ENCODE peak calls at places on chromosomes 13 and 19, in ten cellular contexts. One of them, this sample, is unnamed.

GRCh38 chr19:51799311-51799997 is 4.5 kb downstream of the FPR3 start:
- DNase-seq in CD4-positive, alpha-beta T cell: no peak
- DNase-seq in AG04450: peak
- DNase-seq in ovary: peak
- DNase-seq in AG10803: peak
- DNase-seq in HFF-Myc: peak
- DNase-seq in A673: peak
- DNase-seq in neural progenitor cell: no peak
- DNase-seq in GM13977: no peak
- DNase-seq in endothelial cell: no peak
- DNase-seq in this sample: peak

GRCh38 chr13:58343081-58343480 is 711.5 kb downstream of the PCDH17 start:
- DNase-seq in CD4-positive, alpha-beta T cell: no peak
- DNase-seq in AG04450: no peak
- DNase-seq in ovary: no peak
- DNase-seq in AG10803: no peak
- DNase-seq in HFF-Myc: no peak
- DNase-seq in A673: peak
- DNase-seq in neural progenitor cell: no peak
- DNase-seq in GM13977: no peak
- DNase-seq in endothelial cell: no peak
- DNase-seq in this sample: no peak

GRCh38 chr13:66154981-66155380 is 1075.2 kb downstream of the PCDH9 start:
- DNase-seq in CD4-positive, alpha-beta T cell: no peak
- DNase-seq in AG04450: no peak
- DNase-seq in ovary: no peak
- DNase-seq in AG10803: peak
- DNase-seq in HFF-Myc: no peak
- DNase-seq in A673: peak
- DNase-seq in neural progenitor cell: no peak
- DNase-seq in GM13977: no peak
- DNase-seq in endothelial cell: no peak
- DNase-seq in this sample: no peak

GRCh38 chr19:3342246-3342645 is 24.1 kb upstream of the NFIC start:
- DNase-seq in CD4-positive, alpha-beta T cell: no peak
- DNase-seq in AG04450: no peak
- DNase-seq in ovary: no peak
- DNase-seq in AG10803: no peak
- DNase-seq in HFF-Myc: no peak
- DNase-seq in A673: no peak
- DNase-seq in neural progenitor cell: no peak
- DNase-seq in GM13977: no peak
- DNase-seq in endothelial cell: no peak
- DNase-seq in this sample: no peak

GRCh38 chr19:42057856-42058255 is 12.2 kb downstream of the GRIK5 start:
- DNase-seq in CD4-positive, alpha-beta T cell: no peak
- DNase-seq in AG04450: no peak
- DNase-seq in ovary: no peak
- DNase-seq in AG10803: no peak
- DNase-seq in HFF-Myc: no peak
- DNase-seq in A673: no peak
- DNase-seq in neural progenitor cell: no peak
- DNase-seq in GM13977: no peak
- DNase-seq in endothelial cell: no peak
- DNase-seq in this sample: no peak

GRCh38 chr19:1245884-1246816 is 2.2 kb upstream of the MIDN start:
- DNase-seq in CD4-positive, alpha-beta T cell: no peak
- DNase-seq in AG04450: no peak
- DNase-seq in ovary: peak
- DNase-seq in AG10803: no peak
- DNase-seq in HFF-Myc: no peak
- DNase-seq in A673: no peak
- DNase-seq in neural progenitor cell: peak
- DNase-seq in GM13977: no peak
- DNase-seq in endothelial cell: no peak
- DNase-seq in this sample: peak

GRCh38 chr13:103291693-103292572 is 225.7 kb upstream of the SLC10A2 start:
- DNase-seq in CD4-positive, alpha-beta T cell: no peak
- DNase-seq in AG04450: no peak
- DNase-seq in ovary: no peak
- DNase-seq in AG10803: no peak
- DNase-seq in HFF-Myc: no peak
- DNase-seq in A673: peak
- DNase-seq in neural progenitor cell: peak
- DNase-seq in GM13977: no peak
- DNase-seq in endothelial cell: no peak
- DNase-seq in this sample: no peak

GRCh38 chr13:114068723-114069322 is 63.6 kb downstream of the RASA3 start:
- DNase-seq in CD4-positive, alpha-beta T cell: no peak
- DNase-seq in AG04450: peak
- DNase-seq in ovary: no peak
- DNase-seq in AG10803: peak
- DNase-seq in HFF-Myc: peak
- DNase-seq in A673: no peak
- DNase-seq in neural progenitor cell: no peak
- DNase-seq in GM13977: no peak
- DNase-seq in endothelial cell: no peak
- DNase-seq in this sample: no peak

GRCh38 chr13:30792257-30793000 is 57.1 kb downstream of the ALOX5AP start:
- DNase-seq in CD4-positive, alpha-beta T cell: no peak
- DNase-seq in AG04450: peak
- DNase-seq in ovary: peak
- DNase-seq in AG10803: peak
- DNase-seq in HFF-Myc: peak
- DNase-seq in A673: no peak
- DNase-seq in neural progenitor cell: peak
- DNase-seq in GM13977: no peak
- DNase-seq in endothelial cell: no peak
- DNase-seq in this sample: peak

GRCh38 chr13:111789011-111789410 is 277.9 kb upstream of the SOX1 start:
- DNase-seq in CD4-positive, alpha-beta T cell: no peak
- DNase-seq in AG04450: no peak
- DNase-seq in ovary: no peak
- DNase-seq in AG10803: no peak
- DNase-seq in HFF-Myc: no peak
- DNase-seq in A673: no peak
- DNase-seq in neural progenitor cell: no peak
- DNase-seq in GM13977: no peak
- DNase-seq in endothelial cell: no peak
- DNase-seq in this sample: no peak

GRCh38 chr13:28245465-28245864 is 107.1 kb downstream of the PAN3 start:
- DNase-seq in CD4-positive, alpha-beta T cell: no peak
- DNase-seq in AG04450: no peak
- DNase-seq in ovary: no peak
- DNase-seq in AG10803: no peak
- DNase-seq in HFF-Myc: no peak
- DNase-seq in A673: no peak
- DNase-seq in neural progenitor cell: no peak
- DNase-seq in GM13977: no peak
- DNase-seq in endothelial cell: no peak
- DNase-seq in this sample: no peak

GRCh38 chr19:28140201-28140600 is 1072.8 kb downstream of the UQCRFS1 start:
- DNase-seq in CD4-positive, alpha-beta T cell: no peak
- DNase-seq in AG04450: no peak
- DNase-seq in ovary: no peak
- DNase-seq in AG10803: no peak
- DNase-seq in HFF-Myc: no peak
- DNase-seq in A673: no peak
- DNase-seq in neural progenitor cell: no peak
- DNase-seq in GM13977: no peak
- DNase-seq in endothelial cell: no peak
- DNase-seq in this sample: no peak

GRCh38 chr13:19382111-19382510 is 179.2 kb downstream of the TPTE2 start:
- DNase-seq in CD4-positive, alpha-beta T cell: no peak
- DNase-seq in AG04450: no peak
- DNase-seq in ovary: no peak
- DNase-seq in AG10803: no peak
- DNase-seq in HFF-Myc: no peak
- DNase-seq in A673: no peak
- DNase-seq in neural progenitor cell: no peak
- DNase-seq in GM13977: peak
- DNase-seq in endothelial cell: no peak
- DNase-seq in this sample: no peak

GRCh38 chr13:67071918-67072598 is 158.1 kb downstream of the PCDH9 start:
- DNase-seq in CD4-positive, alpha-beta T cell: no peak
- DNase-seq in AG04450: no peak
- DNase-seq in ovary: no peak
- DNase-seq in AG10803: no peak
- DNase-seq in HFF-Myc: no peak
- DNase-seq in A673: no peak
- DNase-seq in neural progenitor cell: no peak
- DNase-seq in GM13977: no peak
- DNase-seq in endothelial cell: no peak
- DNase-seq in this sample: no peak

GRCh38 chr13:25977216-25977615 is 74.6 kb downstream of the SHISA2 start:
- DNase-seq in CD4-positive, alpha-beta T cell: no peak
- DNase-seq in AG04450: no peak
- DNase-seq in ovary: no peak
- DNase-seq in AG10803: no peak
- DNase-seq in HFF-Myc: no peak
- DNase-seq in A673: peak
- DNase-seq in neural progenitor cell: peak
- DNase-seq in GM13977: no peak
- DNase-seq in endothelial cell: peak
- DNase-seq in this sample: no peak

GRCh38 chr19:46951236-46951986 is 68.2 kb upstream of the NPAS1 start:
- DNase-seq in CD4-positive, alpha-beta T cell: no peak
- DNase-seq in AG04450: no peak
- DNase-seq in ovary: no peak
- DNase-seq in AG10803: peak
- DNase-seq in HFF-Myc: no peak
- DNase-seq in A673: peak
- DNase-seq in neural progenitor cell: no peak
- DNase-seq in GM13977: no peak
- DNase-seq in endothelial cell: no peak
- DNase-seq in this sample: no peak

GRCh38 chr19:8248348-8249328 is 39.5 kb downstream of the CERS4 start:
- DNase-seq in CD4-positive, alpha-beta T cell: no peak
- DNase-seq in AG04450: no peak
- DNase-seq in ovary: no peak
- DNase-seq in AG10803: no peak
- DNase-seq in HFF-Myc: no peak
- DNase-seq in A673: no peak
- DNase-seq in neural progenitor cell: no peak
- DNase-seq in GM13977: no peak
- DNase-seq in endothelial cell: no peak
- DNase-seq in this sample: no peak

DNA sequence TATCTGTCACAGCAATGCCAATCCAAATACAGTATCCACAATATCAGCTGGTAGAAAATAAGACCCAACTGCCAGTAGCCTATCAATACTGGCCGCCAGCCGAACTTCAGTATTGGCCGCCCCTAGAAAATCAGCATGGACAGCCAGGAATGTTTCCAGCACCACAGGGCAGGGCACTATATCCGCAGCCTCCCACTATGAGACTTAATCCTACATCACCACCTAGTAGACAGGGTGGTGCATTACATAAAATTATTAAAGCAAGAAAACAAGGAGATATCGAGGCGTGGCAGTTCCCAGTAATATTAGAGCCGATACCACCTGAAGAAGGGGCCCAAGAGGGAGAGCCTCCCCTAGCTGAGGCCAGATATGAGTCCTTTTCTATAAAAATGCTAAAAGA is 111.3 kb downstream of the ZNF486 start:
- DNase-seq in CD4-positive, alpha-beta T cell: no peak
- DNase-seq in AG04450: no peak
- DNase-seq in ovary: no peak
- DNase-seq in AG10803: no peak
- DNase-seq in HFF-Myc: no peak
- DNase-seq in A673: no peak
- DNase-seq in neural progenitor cell: peak
- DNase-seq in GM13977: peak
- DNase-seq in endothelial cell: peak
- DNase-seq in this sample: no peak
- TF ChIP-seq CTCF in CD4-positive, alpha-beta T cell: no peak
- TF ChIP-seq CTCF in AG04450: no peak
- TF ChIP-seq CTCF in ovary: no peak
- TF ChIP-seq CTCF in AG10803: no peak
- TF ChIP-seq CTCF in HFF-Myc: no peak
- TF ChIP-seq CTCF in A673: no peak
- TF ChIP-seq CTCF in neural progenitor cell: peak
- TF ChIP-seq CTCF in GM13977: peak
- TF ChIP-seq CTCF in endothelial cell: peak
- TF ChIP-seq CTCF in this sample: no peak

GRCh38 chr19:39506944-39507714 is 7.8 kb upstream of the SELENOV start:
- DNase-seq in CD4-positive, alpha-beta T cell: peak
- DNase-seq in AG04450: no peak
- DNase-seq in ovary: no peak
- DNase-seq in AG10803: peak
- DNase-seq in HFF-Myc: no peak
- DNase-seq in A673: peak
- DNase-seq in neural progenitor cell: peak
- DNase-seq in GM13977: peak
- DNase-seq in endothelial cell: peak
- DNase-seq in this sample: no peak
- TF ChIP-seq CTCF in CD4-positive, alpha-beta T cell: no peak
- TF ChIP-seq CTCF in AG04450: no peak
- TF ChIP-seq CTCF in ovary: no peak
- TF ChIP-seq CTCF in AG10803: no peak
- TF ChIP-seq CTCF in HFF-Myc: no peak
- TF ChIP-seq CTCF in A673: no peak
- TF ChIP-seq CTCF in neural progenitor cell: no peak
- TF ChIP-seq CTCF in GM13977: no peak
- TF ChIP-seq CTCF in endothelial cell: no peak
- TF ChIP-seq CTCF in this sample: no peak

GRCh38 chr19:35994868-35995654 is at the start of gene SDHAF1:
- DNase-seq in CD4-positive, alpha-beta T cell: peak
- DNase-seq in AG04450: peak
- DNase-seq in ovary: peak
- DNase-seq in AG10803: peak
- DNase-seq in HFF-Myc: peak
- DNase-seq in A673: peak
- DNase-seq in neural progenitor cell: peak
- DNase-seq in GM13977: peak
- DNase-seq in endothelial cell: peak
- DNase-seq in this sample: peak
- TF ChIP-seq CTCF in CD4-positive, alpha-beta T cell: no peak
- TF ChIP-seq CTCF in AG04450: no peak
- TF ChIP-seq CTCF in ovary: no peak
- TF ChIP-seq CTCF in AG10803: no peak
- TF ChIP-seq CTCF in HFF-Myc: no peak
- TF ChIP-seq CTCF in A673: no peak
- TF ChIP-seq CTCF in neural progenitor cell: no peak
- TF ChIP-seq CTCF in GM13977: peak
- TF ChIP-seq CTCF in endothelial cell: no peak
- TF ChIP-seq CTCF in this sample: no peak

DNA sequence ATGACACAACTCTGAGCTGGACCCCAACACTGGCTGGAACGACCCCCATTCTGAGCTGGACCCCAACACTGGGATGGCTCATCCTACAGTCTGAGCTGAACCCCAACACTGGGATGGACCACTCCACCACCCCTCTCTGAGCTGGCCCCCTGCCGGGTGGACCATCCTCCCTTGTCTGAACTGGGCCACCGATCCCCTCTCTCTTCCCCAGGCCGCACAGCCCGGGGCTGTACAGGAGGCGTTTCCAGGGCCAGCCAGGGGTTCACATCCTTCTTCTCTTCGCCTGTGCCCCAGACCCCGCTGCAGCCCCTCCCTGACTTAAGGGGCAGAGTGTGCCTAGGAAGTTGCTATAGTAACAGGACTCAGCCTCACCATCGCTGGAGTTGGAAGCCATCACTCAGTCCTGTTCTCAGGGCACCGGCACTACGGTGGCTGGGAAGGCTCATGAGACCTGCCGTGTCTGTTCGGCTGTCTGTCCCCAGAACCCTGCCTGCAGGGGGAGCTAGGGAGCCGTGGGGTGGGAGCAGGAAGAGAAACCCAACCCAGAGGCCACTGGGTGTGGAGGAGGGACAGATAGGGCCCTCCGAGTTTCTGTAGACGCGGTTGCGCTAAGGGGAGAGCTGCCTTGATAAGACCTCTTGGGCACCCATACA is 3.7 kb downstream of the PRKACA start:
- DNase-seq in CD4-positive, alpha-beta T cell: peak
- DNase-seq in AG04450: no peak
- DNase-seq in ovary: peak
- DNase-seq in AG10803: no peak
- DNase-seq in HFF-Myc: no peak
- DNase-seq in A673: no peak
- DNase-seq in neural progenitor cell: no peak
- DNase-seq in GM13977: no peak
- DNase-seq in endothelial cell: no peak
- DNase-seq in this sample: peak
- TF ChIP-seq CTCF in CD4-positive, alpha-beta T cell: no peak
- TF ChIP-seq CTCF in AG04450: peak
- TF ChIP-seq CTCF in ovary: no peak
- TF ChIP-seq CTCF in AG10803: no peak
- TF ChIP-seq CTCF in HFF-Myc: peak
- TF ChIP-seq CTCF in A673: peak
- TF ChIP-seq CTCF in neural progenitor cell: peak
- TF ChIP-seq CTCF in GM13977: peak
- TF ChIP-seq CTCF in endothelial cell: peak
- TF ChIP-seq CTCF in this sample: peak